ENCODE peak calls at places on chromosomes 12 and 14, in six cellular contexts. N is H1, F is HepG2, L is K562, Y is GM12878, B is GM12891. S is an unnamed sample.

GRCh38 chr14:89349196-89350008 is 67.6 kb downstream of the FOXN3 start:
- DNase-seq in Y (no peak), L (no peak), N (no peak), B (no peak), F (no peak), S (no peak)

GRCh38 chr12:78060186-78060585 is 229.5 kb downstream of the NAV3 start:
- DNase-seq in B (no peak), Y (no peak), N (no peak), L (no peak), F (no peak), S (no peak)

GRCh38 chr14:102507026-102507860 is 2.3 kb downstream of the ANKRD9 start:
- DNase-seq in Y (no peak), N (no peak), L (peak; percentile 35), F (no peak), B (no peak), S (no peak)

GRCh38 chr14:96324219-96324618 is 38.9 kb downstream of the ATG2B start:
- DNase-seq in F (no peak), N (no peak), L (no peak), B (no peak), Y (no peak), S (no peak)

GRCh38 chr12:52342781-52343490 is 21.7 kb upstream of the KRT83 start:
- DNase-seq in N (no peak), F (no peak), B (no peak), L (no peak), Y (no peak), S (no peak)

GRCh38 chr14:68781161-68782021 is 11.5 kb downstream of the ZFP36L1 start:
- DNase-seq in F (no peak), B (no peak), Y (no peak), L (no peak), N (no peak), S (no peak)

GRCh38 chr12:22307811-22308210 is 26.7 kb downstream of the ST8SIA1 start:
- DNase-seq in L (no peak), B (no peak), Y (no peak), F (no peak), N (no peak), S (no peak)

GRCh38 chr12:108798551-108799221 is 58.7 kb downstream of the SSH1 start:
- DNase-seq in L (no peak), F (no peak), B (no peak), Y (no peak), N (no peak), S (no peak)

GRCh38 chr14:69270097-69270496 is 10.1 kb downstream of the GALNT16 start:
- DNase-seq in N (no peak), F (no peak), B (no peak), L (no peak), Y (no peak), S (no peak)

GRCh38 chr14:104464907-104465306 is 114.7 kb upstream of the C14orf180 start:
- DNase-seq in N (peak; percentile 11), L (no peak), F (no peak), B (no peak), Y (no peak), S (no peak)

GRCh38 chr12:1533602-1534304 is 60.6 kb downstream of the FBXL14 start:
- DNase-seq in Y (peak; percentile 77), B (peak; percentile 41), F (no peak), L (no peak), N (no peak), S (peak; percentile 58)

GRCh38 chr12:104750061-104750460 is 208.0 kb downstream of the SLC41A2 start:
- DNase-seq in F (no peak), B (peak; percentile 44), L (no peak), N (no peak), Y (no peak), S (no peak)

GRCh38 chr14:93105362-93105761 is 10.4 kb downstream of the ITPK1 start:
- DNase-seq in F (no peak), L (no peak), B (no peak), Y (no peak), N (no peak), S (no peak)

GRCh38 chr14:33668066-33668465 is 282.8 kb downstream of the EGLN3 start:
- DNase-seq in B (no peak), N (no peak), Y (no peak), L (no peak), F (no peak), S (no peak)

GRCh38 chr14:33671556-33671955 is 279.3 kb downstream of the EGLN3 start:
- DNase-seq in L (no peak), B (no peak), N (no peak), F (no peak), Y (no peak), S (no peak)

GRCh38 chr14:33669111-33669510 is 281.8 kb downstream of the EGLN3 start:
- DNase-seq in N (no peak), F (no peak), Y (no peak), L (no peak), B (no peak), S (no peak)

GRCh38 chr14:33674716-33675115 is 276.2 kb downstream of the EGLN3 start:
- DNase-seq in Y (no peak), L (no peak), B (no peak), F (no peak), N (no peak), S (no peak)

DNA sequence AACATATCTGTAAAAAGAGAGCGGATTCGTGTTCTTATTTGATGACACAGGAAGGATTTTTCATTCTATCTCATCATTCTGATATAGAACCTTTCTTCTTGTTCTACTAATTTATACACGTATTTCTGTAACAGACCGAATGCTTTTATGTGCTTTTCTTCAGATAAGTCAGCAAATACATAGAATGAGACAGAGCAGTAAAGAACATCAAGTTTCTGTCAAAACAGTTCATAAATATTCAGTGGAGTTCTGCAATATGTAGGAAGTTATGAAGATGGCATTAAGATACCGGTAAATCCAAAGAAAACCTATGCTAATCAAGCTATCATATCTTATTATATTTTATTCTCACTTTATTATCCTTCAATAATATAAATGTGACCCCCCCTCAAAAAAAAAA is 280.6 kb downstream of the EGLN3 start:
- DNase-seq in B (no peak), F (no peak), Y (no peak), L (no peak), N (no peak), S (no peak)
- TF ChIP-seq POLR2AphosphoS5 in B (no peak), F (no peak), Y (no peak), L (no peak), N (no peak), S (no peak)

DNA sequence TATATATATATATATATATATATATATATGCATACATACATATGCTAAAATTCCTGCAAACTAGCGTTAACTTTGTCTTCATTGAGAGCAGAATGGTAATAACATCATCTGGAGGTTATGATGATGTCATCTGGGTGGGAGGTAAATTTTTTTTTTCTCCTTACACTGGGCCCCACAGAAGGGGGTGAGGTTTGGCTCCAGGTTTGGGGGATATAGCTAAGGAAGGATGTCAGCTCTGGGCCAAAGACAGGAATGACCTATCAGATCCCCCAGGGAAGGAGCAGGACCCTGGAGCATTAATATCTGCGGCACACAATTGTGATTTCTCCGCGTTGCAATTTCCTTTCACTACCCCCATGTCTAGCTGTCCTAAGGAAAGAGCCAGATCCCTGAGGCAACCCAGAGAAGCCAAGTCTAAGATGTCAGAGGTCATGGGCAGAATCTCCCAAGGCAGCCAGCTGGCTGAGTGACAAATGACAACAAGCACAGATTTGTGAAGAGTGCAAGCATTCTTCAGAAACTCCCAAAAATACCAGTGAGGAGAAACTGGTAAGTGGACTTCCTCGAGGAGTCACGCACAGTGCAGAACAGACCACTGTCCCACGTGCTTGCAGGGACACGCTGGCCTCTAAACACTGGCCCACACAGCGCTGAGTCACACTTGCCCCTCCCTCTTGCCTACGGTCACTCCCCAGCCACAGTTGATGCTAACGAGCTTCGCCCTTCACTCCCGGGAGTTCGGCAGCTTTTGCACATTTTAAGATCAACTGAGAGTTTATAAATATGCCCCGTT is 9.9 kb downstream of the UBC start:
- DNase-seq in N (no peak), L (peak; percentile 78), B (no peak), F (peak; percentile 72), Y (no peak), S (no peak)
- TF ChIP-seq POLR2A in N (no peak), L (peak; percentile 58), B (no peak), F (peak; percentile 50), Y (no peak), S (no peak)

DNA sequence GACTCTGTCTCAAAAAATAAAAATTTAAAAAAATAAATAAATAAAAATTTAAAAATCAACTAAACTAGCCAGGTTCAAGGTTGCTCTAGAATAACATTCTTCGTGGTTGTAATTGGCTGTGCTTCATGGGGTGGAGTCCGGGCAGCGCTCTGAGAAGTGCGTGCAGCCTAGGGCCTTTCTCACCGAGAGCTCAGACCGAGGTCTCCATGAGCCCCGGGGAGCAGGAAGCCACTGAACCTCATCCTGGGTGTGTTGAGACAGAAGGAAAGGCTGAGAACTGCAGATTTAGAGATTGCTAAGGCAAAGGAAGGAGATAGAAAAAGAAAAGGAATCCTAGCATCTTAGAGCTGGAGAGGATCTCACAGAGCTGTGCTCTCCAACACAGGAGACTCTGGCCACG is 14.7 kb downstream of the P2RX4 start:
- DNase-seq in N (no peak), Y (no peak), L (no peak), F (no peak), B (no peak), S (no peak)
- TF ChIP-seq TAF1 in N (no peak), Y (no peak), L (no peak), F (no peak), B (no peak), S (no peak)

GRCh38 chr12:64402181-64402580 is 2.0 kb upstream of the XPOT start:
- DNase-seq in Y (no peak), F (no peak), L (no peak), N (no peak), B (no peak), S (no peak)

GRCh38 chr12:64403708-64404469 is at the start of gene XPOT:
- DNase-seq in B (peak; percentile 87), F (peak; percentile 92), Y (peak; percentile 84), L (peak; percentile 90), N (peak; percentile 87), S (peak; percentile 87)

GRCh38 chr12:64407342-64408223 is 3.4 kb downstream of the XPOT start:
- DNase-seq in F (no peak), L (no peak), N (no peak), B (no peak), Y (no peak), S (no peak)

GRCh38 chr12:64400041-64400440 is 4.2 kb upstream of the XPOT start:
- DNase-seq in B (no peak), N (no peak), L (no peak), F (no peak), Y (no peak), S (no peak)

DNA sequence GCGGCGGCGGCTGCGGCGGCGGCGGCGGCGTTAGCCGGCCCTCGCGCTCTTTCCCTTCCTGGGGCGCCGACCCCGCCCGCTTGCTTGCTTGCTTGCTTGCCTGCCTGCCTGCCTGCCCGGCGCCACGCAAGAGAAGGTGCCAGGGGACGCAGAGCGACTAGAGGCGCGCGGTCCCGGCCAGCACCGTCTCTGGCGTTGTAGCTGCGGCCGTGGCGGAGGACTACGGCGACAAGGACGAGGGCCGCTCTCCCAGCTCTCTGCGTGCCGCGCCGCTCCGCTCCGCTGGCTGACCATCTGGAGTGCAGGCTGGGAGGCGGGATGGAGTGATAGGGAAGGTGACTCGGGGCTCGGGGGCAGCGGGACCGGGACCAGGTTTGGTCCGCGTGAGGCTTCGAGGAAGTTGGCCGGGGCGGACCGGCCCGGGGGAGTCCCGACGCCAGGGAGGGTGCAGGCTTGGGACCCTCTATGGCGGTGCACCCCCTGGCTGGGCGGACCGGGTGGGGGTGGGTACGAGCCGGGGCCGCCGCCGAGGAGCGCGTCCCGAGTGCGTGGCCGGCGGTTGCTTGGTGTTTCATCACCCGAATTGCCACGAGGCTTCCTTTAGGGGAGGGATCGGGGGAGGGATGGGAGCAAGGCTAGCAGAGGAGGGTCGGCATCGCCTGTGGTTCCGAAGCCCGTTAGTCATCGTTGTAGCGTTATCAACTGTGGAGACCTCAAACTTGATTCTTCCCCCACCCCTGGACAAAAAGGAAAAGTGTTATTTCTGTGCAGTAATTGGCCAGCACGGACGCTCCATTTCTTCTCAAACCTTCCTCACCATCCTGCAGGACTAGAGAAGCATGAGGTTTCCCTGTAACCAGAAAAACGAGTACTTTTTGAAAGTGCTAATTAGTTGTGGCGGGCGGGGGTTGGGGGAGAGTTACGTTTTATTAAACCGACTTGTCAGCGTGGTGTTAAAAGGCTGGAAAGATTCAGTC is 566 bp downstream of the XPOT start:
- DNase-seq in Y (no peak), B (no peak), F (peak; percentile 71), N (peak; percentile 56), L (peak; percentile 73), S (peak; percentile 34)
- TF ChIP-seq POLR2AphosphoS5 in Y (no peak), B (no peak), F (peak; percentile 65), N (no peak), L (peak; percentile 77), S (peak; percentile 23)

S was measured in GM12892.